ENCODE peak calls at places on chromosomes 3 and 15, in six cellular contexts. B is body of pancreas, N is psoas muscle, H is heart right ventricle, G is lower lobe of right lung, P is neural progenitor cell. Q is an unnamed sample.
A peak's percentile ranks its signal among the peaks of the same experiment; 100 is the strongest.

GRCh38 chr3:195249057-195249770 is 21.7 kb downstream of the XXYLT1 start:
- DNase-seq in B (no peak), N (no peak), H (peak; percentile 2), G (peak; percentile 16), P (no peak), Q (no peak)

GRCh38 chr3:188904670-188905069 is 267.1 kb upstream of the TPRG1 start:
- DNase-seq in B (no peak), N (no peak), H (no peak), G (no peak), P (no peak), Q (no peak)

GRCh38 chr3:139654637-139655365 is 23.0 kb downstream of the NMNAT3 start:
- DNase-seq in B (no peak), N (no peak), H (no peak), G (no peak), P (no peak), Q (no peak)

GRCh38 chr15:31402511-31403056 is 75.9 kb downstream of the KLF13 start:
- DNase-seq in B (no peak), N (peak; percentile 83), H (peak; percentile 75), G (no peak), P (no peak), Q (no peak)

GRCh38 chr3:115100172-115100571 is 46.9 kb downstream of the ZBTB20 start:
- DNase-seq in B (peak; percentile 9), N (no peak), H (peak; percentile 41), G (no peak), P (peak; percentile 1), Q (no peak)

GRCh38 chr3:53815651-53816050 is 30.6 kb downstream of the CHDH start:
- DNase-seq in B (no peak), N (no peak), H (no peak), G (no peak), P (no peak), Q (no peak)

GRCh38 chr3:64555351-64555750 is 132.4 kb downstream of the ADAMTS9 start:
- DNase-seq in B (no peak), N (no peak), H (no peak), G (no peak), P (no peak), Q (no peak)

GRCh38 chr3:14320221-14320620 is 82.2 kb upstream of the SLC6A6 start:
- DNase-seq in B (no peak), N (peak; percentile 76), H (no peak), G (no peak), P (no peak), Q (no peak)

GRCh38 chr3:14646589-14647413 is 4.8 kb upstream of the CCDC174 start:
- DNase-seq in B (no peak), N (no peak), H (no peak), G (no peak), P (peak; percentile 7), Q (no peak)

GRCh38 chr3:52527732-52528595 is 5.7 kb downstream of the NT5DC2 start:
- DNase-seq in B (peak; percentile 9), N (peak; percentile 41), H (no peak), G (no peak), P (no peak), Q (peak; percentile 59)
- H3K4me1 ChIP-seq in B (peaks cover 20% of the 10 kb centered on the region), N (peaks cover 6% of the 10 kb centered on the region), H (peaks cover 68% of the 10 kb centered on the region), G (peaks cover 72% of the 10 kb centered on the region), P (peaks cover 13% of the 10 kb centered on the region), Q (peaks cover 79% of the 10 kb centered on the region)

DNA sequence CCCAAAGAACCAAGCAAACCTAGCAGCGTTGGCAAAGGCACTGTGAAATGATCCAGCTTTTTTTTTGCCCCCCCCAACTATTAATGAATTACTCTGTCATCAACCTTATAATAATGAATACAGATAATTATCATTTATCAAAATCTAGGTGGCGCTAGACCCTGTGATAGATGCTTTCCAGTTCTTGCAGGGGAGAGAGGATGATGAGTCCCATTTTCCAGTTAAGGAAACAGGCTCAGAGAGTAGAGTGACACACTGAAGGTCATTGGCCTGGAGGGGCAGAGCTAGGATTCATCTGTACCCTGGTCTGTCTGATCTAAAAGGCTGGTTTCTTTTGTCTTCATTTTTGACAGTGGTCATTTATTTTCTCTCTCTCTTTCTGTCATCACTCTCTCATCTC is 5.0 kb downstream of the ACOX2 start:
- DNase-seq in B (no peak), N (no peak), H (no peak), G (no peak), P (no peak), Q (no peak)
- H3K4me1 ChIP-seq in B (peaks cover 42% of the 10 kb centered on the region), N (peaks cover 11% of the 10 kb centered on the region), H (peaks cover 22% of the 10 kb centered on the region), G (peaks cover 31% of the 10 kb centered on the region), P (peaks cover 6% of the 10 kb centered on the region), Q (peaks cover 14% of the 10 kb centered on the region)

GRCh38 chr3:141368062-141368924 is at the start of gene ZBTB38:
- DNase-seq in B (peak; percentile 90), N (peak; percentile 94), H (peak; percentile 91), G (peak; percentile 94), P (peak; percentile 90), Q (peak; percentile 95)

GRCh38 chr3:141365206-141365605 is 3.1 kb upstream of the ZBTB38 start:
- DNase-seq in B (no peak), N (no peak), H (no peak), G (no peak), P (no peak), Q (no peak)

GRCh38 chr3:141368925-141369794 is 856 bp downstream of the ZBTB38 start:
- DNase-seq in B (no peak), N (no peak), H (no peak), G (no peak), P (no peak), Q (no peak)

GRCh38 chr3:141367038-141367730 is 1.1 kb upstream of the ZBTB38 start:
- DNase-seq in B (no peak), N (peak; percentile 54), H (peak; percentile 15), G (no peak), P (no peak), Q (no peak)

GRCh38 chr3:141366285-141367037 is 1.8 kb upstream of the ZBTB38 start:
- DNase-seq in B (peak; percentile 80), N (no peak), H (peak; percentile 30), G (peak; percentile 64), P (no peak), Q (peak; percentile 88)
- H3K4me1 ChIP-seq in B (peaks cover 34% of the 10 kb centered on the region), N (peaks cover 21% of the 10 kb centered on the region), H (peaks cover 35% of the 10 kb centered on the region), G (peaks cover 49% of the 10 kb centered on the region), P (peaks cover 4% of the 10 kb centered on the region), Q (peaks cover 25% of the 10 kb centered on the region)

DNA sequence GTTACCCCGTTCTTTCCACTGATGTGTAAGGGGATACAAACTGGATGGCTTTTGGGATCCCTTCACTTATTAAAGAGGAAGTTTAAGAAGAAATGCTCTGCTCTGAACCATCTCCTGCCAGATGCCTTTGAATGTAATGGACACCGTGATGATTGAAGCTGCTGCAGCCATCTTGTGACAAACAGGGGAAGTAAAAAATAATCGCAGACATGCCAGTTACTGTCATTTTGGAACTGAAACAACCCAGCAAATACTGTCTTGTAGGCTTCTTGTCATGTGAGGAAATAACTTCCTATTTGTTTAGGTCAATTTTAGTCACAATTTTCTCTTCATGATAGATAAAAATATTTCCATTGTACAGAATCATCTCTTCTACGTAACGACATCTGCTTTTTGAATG is 224.0 kb downstream of the CHL1 start:
- DNase-seq in B (no peak), N (no peak), H (no peak), G (no peak), P (no peak), Q (no peak)
- H3K4me1 ChIP-seq in B (no peaks in the 10 kb centered on the region), N (no peaks in the 10 kb centered on the region), H (no peaks in the 10 kb centered on the region), G (no peaks in the 10 kb centered on the region), P (no peaks in the 10 kb centered on the region), Q (no peaks in the 10 kb centered on the region)

DNA sequence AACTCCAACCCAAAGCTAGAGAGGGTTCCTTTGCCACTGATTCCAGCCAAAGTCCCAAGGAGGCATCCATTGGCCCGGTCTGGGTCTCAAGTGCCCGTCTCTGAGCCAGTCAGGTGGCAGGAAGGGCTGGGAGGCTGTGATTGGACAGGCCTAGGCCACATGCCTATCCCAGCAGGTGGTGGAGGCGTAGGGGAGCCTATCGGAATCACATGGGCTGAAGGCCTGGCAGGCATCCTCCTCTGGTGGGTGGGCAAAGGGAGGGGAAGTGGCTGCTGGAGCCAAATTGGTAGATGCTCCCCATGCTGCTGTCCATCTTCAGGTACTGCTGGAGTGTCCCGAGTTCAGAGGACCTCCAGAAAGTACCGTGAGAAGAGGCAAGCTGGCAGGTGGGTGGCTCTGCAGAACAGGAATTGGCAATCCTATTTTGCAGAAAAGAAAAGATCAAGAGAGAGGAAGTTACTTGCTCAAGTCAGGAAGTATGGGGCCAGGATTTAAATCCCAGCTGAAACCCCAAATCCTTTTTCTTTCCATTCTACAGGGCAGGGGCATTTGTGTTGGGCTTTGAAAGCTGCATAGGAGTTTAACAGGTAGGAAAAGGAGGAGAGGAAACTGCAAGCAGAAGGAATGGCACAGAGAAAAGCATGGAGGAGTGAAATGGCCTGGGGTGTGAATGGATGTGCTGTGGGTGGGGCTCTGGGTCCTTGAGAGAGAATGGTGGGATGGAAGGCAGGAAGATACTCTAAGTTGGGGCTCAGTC is 3.7 kb downstream of the CHST13 start:
- DNase-seq in B (no peak), N (peak; percentile 18), H (no peak), G (peak; percentile 45), P (no peak), Q (no peak)
- H3K4me1 ChIP-seq in B (peaks cover 29% of the 10 kb centered on the region), N (peaks cover 3% of the 10 kb centered on the region), H (peaks cover 7% of the 10 kb centered on the region), G (peaks cover 9% of the 10 kb centered on the region), P (peaks cover 4% of the 10 kb centered on the region), Q (peaks cover 22% of the 10 kb centered on the region)

GRCh38 chr3:136899622-136900158 is 37.7 kb downstream of the NCK1 start:
- DNase-seq in B (no peak), N (no peak), H (no peak), G (no peak), P (no peak), Q (no peak)
- H3K4me1 ChIP-seq in B (peaks cover 13% of the 10 kb centered on the region), N (peaks cover 4% of the 10 kb centered on the region), H (no peaks in the 10 kb centered on the region), G (peaks cover 34% of the 10 kb centered on the region), P (peaks cover 19% of the 10 kb centered on the region), Q (peaks cover 15% of the 10 kb centered on the region)

Q was measured in upper lobe of left lung.